ENCODE peak calls at places on chromosomes 6 and 20, in eight cellular contexts. S, L, J, X, O, P, R and M are unnamed samples.

GRCh38 chr20:50804453-50805348 is 9.8 kb downstream of the BCAS4 start:
- DNase-seq in S (no peak), L (no peak), J (no peak), X (no peak), O (no peak), P (no peak), R (no peak), M (no peak)

GRCh38 chr6:21694168-21694567 is 100.6 kb downstream of the SOX4 start:
- DNase-seq in S (no peak), L (no peak), J (no peak), X (no peak), O (no peak), P (no peak), R (no peak), M (no peak)

GRCh38 chr20:64101731-64102621 is 5.4 kb downstream of the NPBWR2 start:
- DNase-seq in S (peak; percentile 52), L (peak; percentile 48), J (no peak), X (peak; percentile 79), O (peak; percentile 54), P (peak; percentile 77), R (no peak), M (peak; percentile 80)

GRCh38 chr6:90249044-90249443 is 47.6 kb downstream of the BACH2 start:
- DNase-seq in S (no peak), L (no peak), J (no peak), X (no peak), O (no peak), P (no peak), R (no peak), M (no peak)

GRCh38 chr6:1286972-1287600 is 24.8 kb upstream of the FOXQ1 start:
- DNase-seq in S (no peak), L (peak; percentile 43), J (no peak), X (no peak), O (no peak), P (no peak), R (peak; percentile 99), M (peak; percentile 76)

GRCh38 chr20:61748376-61748775 is 317.3 kb downstream of the TAF4 start:
- DNase-seq in S (no peak), L (no peak), J (no peak), X (no peak), O (no peak), P (no peak), R (no peak), M (no peak)

GRCh38 chr6:105609375-105609991 is 206.6 kb upstream of the PREP start:
- DNase-seq in S (peak; percentile 21), L (no peak), J (peak; percentile 55), X (no peak), O (no peak), P (peak; percentile 51), R (no peak), M (no peak)

GRCh38 chr6:6851059-6851658 is 256.6 kb upstream of the RREB1 start:
- DNase-seq in S (no peak), L (peak; percentile 55), J (no peak), X (no peak), O (peak; percentile 77), P (peak; percentile 62), R (peak; percentile 95), M (peak; percentile 18)

GRCh38 chr6:5152417-5152816 is 67.3 kb downstream of the PPP1R3G start:
- DNase-seq in S (no peak), L (no peak), J (no peak), X (no peak), O (no peak), P (no peak), R (no peak), M (no peak)

GRCh38 chr6:38239719-38240451 is 399.8 kb downstream of the BTBD9 start:
- DNase-seq in S (no peak), L (no peak), J (no peak), X (no peak), O (no peak), P (no peak), R (no peak), M (no peak)

GRCh38 chr20:32018269-32019155 is 8.3 kb downstream of the CCM2L start:
- DNase-seq in S (peak; percentile 64), L (peak; percentile 75), J (no peak), X (peak; percentile 78), O (peak; percentile 75), P (peak; percentile 78), R (peak; percentile 34), M (peak; percentile 95)

GRCh38 chr20:52783769-52784168 is 188.4 kb upstream of the TSHZ2 start:
- DNase-seq in S (no peak), L (no peak), J (no peak), X (peak; percentile 44), O (no peak), P (no peak), R (peak; percentile 31), M (no peak)

GRCh38 chr20:60108397-60108796 is 150.2 kb downstream of the CDH26 start:
- DNase-seq in S (no peak), L (no peak), J (no peak), X (no peak), O (no peak), P (no peak), R (no peak), M (no peak)

GRCh38 chr6:142074516-142074915 is 58.2 kb upstream of the GJE1 start:
- DNase-seq in S (no peak), L (no peak), J (no peak), X (no peak), O (no peak), P (no peak), R (no peak), M (no peak)

GRCh38 chr6:142075516-142076101 is 57.1 kb upstream of the GJE1 start:
- DNase-seq in S (no peak), L (no peak), J (no peak), X (no peak), O (no peak), P (no peak), R (no peak), M (no peak)

DNA sequence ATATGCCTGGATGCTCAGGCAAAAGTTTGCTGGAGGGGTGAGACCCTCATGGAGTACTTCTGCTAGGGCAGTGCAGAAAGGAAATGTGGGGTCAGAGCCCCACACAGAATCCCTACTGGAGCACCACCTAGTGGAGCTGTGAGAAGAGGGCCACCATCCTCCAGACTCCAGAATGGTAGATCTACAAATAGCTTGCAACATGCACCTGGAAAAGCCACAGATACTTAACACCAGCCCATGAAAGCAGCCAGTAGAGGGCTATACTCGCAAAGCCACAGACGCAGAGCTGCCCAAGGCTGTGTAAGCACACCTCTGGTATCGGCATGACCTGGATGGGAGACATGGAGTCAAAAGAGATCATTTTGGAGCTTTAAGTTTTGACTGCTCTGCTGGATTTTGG is 60.7 kb upstream of the GJE1 start:
- DNase-seq in S (no peak), L (no peak), J (no peak), X (no peak), O (no peak), P (no peak), R (no peak), M (no peak)
- TF ChIP-seq CTCF in S (no peak), L (no peak), J (peak; percentile 38), X (no peak), O (no peak), P (no peak), R (no peak), M (no peak)

GRCh38 chr6:42821846-42822245 is 40.0 kb downstream of the BICRAL start:
- DNase-seq in S (no peak), L (no peak), J (no peak), X (no peak), O (no peak), P (no peak), R (no peak), M (no peak)

GRCh38 chr6:42820509-42821340 is 38.9 kb downstream of the BICRAL start:
- DNase-seq in S (peak; percentile 14), L (no peak), J (no peak), X (no peak), O (no peak), P (no peak), R (no peak), M (no peak)

GRCh38 chr6:42821341-42821668 is 39.5 kb downstream of the BICRAL start:
- DNase-seq in S (no peak), L (no peak), J (no peak), X (no peak), O (no peak), P (no peak), R (no peak), M (no peak)

GRCh38 chr6:42818878-42819277 is 37.0 kb downstream of the BICRAL start:
- DNase-seq in S (no peak), L (no peak), J (no peak), X (no peak), O (no peak), P (no peak), R (no peak), M (no peak)

GRCh38 chr6:42819803-42820508 is 38.1 kb downstream of the BICRAL start:
- DNase-seq in S (no peak), L (no peak), J (no peak), X (no peak), O (no peak), P (no peak), R (no peak), M (no peak)
- TF ChIP-seq CTCF in S (peak; percentile 15), L (peak; percentile 25), J (no peak), X (no peak), O (peak; percentile 24), P (no peak), R (no peak), M (peak; percentile 29)

GRCh38 chr20:11588875-11589274 is 328.8 kb upstream of the BTBD3 start:
- DNase-seq in S (no peak), L (no peak), J (no peak), X (no peak), O (no peak), P (no peak), R (no peak), M (no peak)

GRCh38 chr20:11582073-11582472 is 335.6 kb upstream of the BTBD3 start:
- DNase-seq in S (no peak), L (no peak), J (no peak), X (no peak), O (no peak), P (no peak), R (peak; percentile 9), M (no peak)

GRCh38 chr20:11581271-11581670 is 336.4 kb upstream of the BTBD3 start:
- DNase-seq in S (no peak), L (no peak), J (no peak), X (no peak), O (no peak), P (no peak), R (no peak), M (no peak)

DNA sequence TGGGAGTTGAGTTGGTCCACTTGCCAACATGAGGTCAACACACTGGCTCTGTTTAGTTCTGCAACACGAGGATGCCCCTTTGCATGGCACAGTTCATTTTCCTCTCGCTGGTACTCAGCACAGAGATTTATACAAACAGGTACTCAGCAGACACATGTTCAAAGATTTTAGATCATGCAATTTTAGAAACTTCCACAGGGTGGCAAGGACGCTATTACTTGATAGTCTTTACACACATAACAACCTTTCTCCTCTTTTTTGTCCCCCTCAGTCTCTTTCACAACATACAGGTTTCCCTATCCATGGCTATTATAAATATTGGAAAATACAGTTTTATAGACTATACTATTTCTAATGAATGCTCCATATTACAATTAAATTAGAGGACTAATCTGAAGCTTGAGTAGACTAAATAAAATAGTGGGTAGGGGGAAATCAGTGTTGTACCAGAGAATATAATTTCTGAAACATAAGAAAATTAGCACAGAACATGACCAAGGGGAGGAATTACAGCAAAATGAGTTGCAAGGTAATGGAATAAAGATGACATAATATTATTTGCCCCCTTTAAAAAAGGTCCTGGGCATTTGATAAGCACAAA is 331.8 kb upstream of the BTBD3 start:
- DNase-seq in S (no peak), L (no peak), J (no peak), X (no peak), O (no peak), P (no peak), R (peak; percentile 22), M (peak; percentile 10)
- TF ChIP-seq CTCF in S (peak; percentile 20), L (peak; percentile 14), J (peak; percentile 60), X (peak; percentile 43), O (peak; percentile 21), P (no peak), R (peak; percentile 41), M (no peak)

GRCh38 chr6:85015396-85015990 is 251.1 kb upstream of the TBX18 start:
- DNase-seq in S (peak; percentile 31), L (peak; percentile 31), J (peak; percentile 4), X (peak; percentile 80), O (peak; percentile 51), P (no peak), R (peak; percentile 64), M (peak; percentile 69)
- TF ChIP-seq CTCF in S (peak; percentile 63), L (peak; percentile 44), J (peak; percentile 79), X (peak; percentile 94), O (peak; percentile 60), P (peak; percentile 33), R (peak; percentile 65), M (peak; percentile 69)